ENCODE peak calls at places on chromosomes 16 and 17, in four cellular contexts. One of them, this sample, is unnamed.

GRCh38 chr17:76697702-76698465 is 12.9 kb downstream of the MXRA7 start:
- DNase-seq in cardiac muscle cell: peak; percentile 86
- DNase-seq in right cardiac atrium: peak; percentile 83
- DNase-seq in small intestine: no peak
- DNase-seq in this sample: no peak

GRCh38 chr17:74825952-74826713 is 33.6 kb downstream of the GRIN2C start:
- DNase-seq in right cardiac atrium: no peak
- DNase-seq in cardiac muscle cell: peak; percentile 32
- DNase-seq in small intestine: peak; percentile 12
- DNase-seq in this sample: no peak

GRCh38 chr17:7136266-7136877 is 21.8 kb upstream of the ASGR2 start:
- DNase-seq in right cardiac atrium: peak; percentile 88
- DNase-seq in small intestine: peak; percentile 67
- DNase-seq in cardiac muscle cell: peak; percentile 82
- DNase-seq in this sample: peak; percentile 90

GRCh38 chr17:47205419-47205963 is 3.7 kb upstream of the MYL4 start:
- DNase-seq in small intestine: peak; percentile 83
- DNase-seq in right cardiac atrium: no peak
- DNase-seq in cardiac muscle cell: peak; percentile 85
- DNase-seq in this sample: peak; percentile 62

GRCh38 chr17:9334536-9335446 is 240.8 kb downstream of the STX8 start:
- DNase-seq in right cardiac atrium: no peak
- DNase-seq in cardiac muscle cell: no peak
- DNase-seq in small intestine: peak; percentile 3
- DNase-seq in this sample: no peak

GRCh38 chr17:55238931-55239297 is 25.8 kb upstream of the HLF start:
- DNase-seq in cardiac muscle cell: peak; percentile 51
- DNase-seq in right cardiac atrium: peak; percentile 42
- DNase-seq in small intestine: no peak
- DNase-seq in this sample: no peak

GRCh38 chr16:81650982-81651562 is 128.0 kb upstream of the PLCG2 start:
- DNase-seq in cardiac muscle cell: peak; percentile 86
- DNase-seq in right cardiac atrium: peak; percentile 91
- DNase-seq in small intestine: no peak
- DNase-seq in this sample: peak; percentile 61

GRCh38 chr16:10123141-10123540 is 59.1 kb downstream of the GRIN2A start:
- DNase-seq in right cardiac atrium: no peak
- DNase-seq in cardiac muscle cell: no peak
- DNase-seq in small intestine: no peak
- DNase-seq in this sample: no peak

GRCh38 chr17:18197535-18198194 is 14.0 kb downstream of the ALKBH5 start:
- DNase-seq in right cardiac atrium: no peak
- DNase-seq in small intestine: no peak
- DNase-seq in cardiac muscle cell: no peak
- DNase-seq in this sample: no peak

GRCh38 chr17:21286771-21287702 is 2.5 kb downstream of the MAP2K3 start:
- DNase-seq in right cardiac atrium: no peak
- DNase-seq in cardiac muscle cell: no peak
- DNase-seq in small intestine: peak; percentile 95
- DNase-seq in this sample: no peak

GRCh38 chr16:60041671-60042070 is 1307.6 kb upstream of the GOT2 start:
- DNase-seq in right cardiac atrium: no peak
- DNase-seq in small intestine: no peak
- DNase-seq in cardiac muscle cell: no peak
- DNase-seq in this sample: no peak

GRCh38 chr16:50267151-50267631 is 840 bp downstream of the ADCY7 start:
- DNase-seq in small intestine: no peak
- DNase-seq in cardiac muscle cell: no peak
- DNase-seq in right cardiac atrium: peak; percentile 61
- DNase-seq in this sample: no peak

GRCh38 chr17:2064511-2064910 is 9.6 kb downstream of the HIC1 start:
- DNase-seq in right cardiac atrium: peak; percentile 60
- DNase-seq in small intestine: no peak
- DNase-seq in cardiac muscle cell: no peak
- DNase-seq in this sample: no peak
- H3K4me1 ChIP-seq in right cardiac atrium: peaks cover 13% of the 10 kb centered on the region
- H3K4me1 ChIP-seq in small intestine: peaks cover 4% of the 10 kb centered on the region
- H3K4me1 ChIP-seq in cardiac muscle cell: peaks cover 22% of the 10 kb centered on the region
- H3K4me1 ChIP-seq in this sample: peaks cover 68% of the 10 kb centered on the region

DNA sequence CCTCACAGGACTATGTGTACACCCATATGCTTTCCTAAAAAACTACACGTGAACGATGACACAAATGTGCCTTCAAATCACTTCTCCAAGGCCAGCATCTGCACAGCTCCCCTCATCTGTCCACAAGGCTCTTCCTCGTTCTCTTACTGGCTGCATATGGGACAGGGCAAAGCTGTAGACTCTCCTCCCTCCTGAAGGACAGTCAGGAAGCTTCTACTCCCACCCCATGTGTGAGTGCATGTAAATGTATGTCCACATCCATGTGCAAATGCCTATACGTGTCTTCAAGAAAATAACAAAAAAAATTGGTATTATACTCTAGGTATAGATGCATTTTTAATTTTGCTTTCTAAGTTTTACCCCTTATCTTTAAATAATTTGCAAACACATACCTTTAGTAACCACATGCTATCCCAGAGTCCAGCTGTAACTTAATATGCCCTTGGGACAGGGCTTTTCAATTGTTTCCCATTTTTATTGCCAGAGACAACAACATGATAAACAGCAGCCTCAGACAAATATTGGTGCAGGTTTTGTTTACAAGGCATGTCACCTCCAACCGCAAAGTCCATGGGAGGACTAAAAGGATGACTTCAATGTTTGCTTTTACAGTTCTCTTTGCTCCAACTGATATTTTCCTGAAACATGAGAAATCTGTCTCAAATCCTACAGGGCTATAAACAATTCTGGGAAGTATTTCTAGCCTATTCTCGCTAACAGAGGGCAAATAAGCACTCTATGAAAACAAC is 31.6 kb upstream of the FAAP100 start:
- DNase-seq in small intestine: no peak
- DNase-seq in cardiac muscle cell: no peak
- DNase-seq in right cardiac atrium: no peak
- DNase-seq in this sample: no peak
- H3K27ac ChIP-seq in small intestine: no peak overlapping the region
- H3K27ac ChIP-seq in cardiac muscle cell: no peak overlapping the region
- H3K27ac ChIP-seq in right cardiac atrium: no peak overlapping the region
- H3K27ac ChIP-seq in this sample: no peak overlapping the region

GRCh38 chr17:41797377-41797776 is 10.9 kb upstream of the JUP start:
- DNase-seq in right cardiac atrium: no peak
- DNase-seq in small intestine: no peak
- DNase-seq in cardiac muscle cell: no peak
- DNase-seq in this sample: no peak
- H3K4me1 ChIP-seq in right cardiac atrium: peaks cover 17% of the 10 kb centered on the region
- H3K4me1 ChIP-seq in small intestine: peaks cover 6% of the 10 kb centered on the region
- H3K4me1 ChIP-seq in cardiac muscle cell: peaks cover 41% of the 10 kb centered on the region
- H3K4me1 ChIP-seq in this sample: peaks cover 17% of the 10 kb centered on the region

GRCh38 chr17:68910789-68911431 is 44.3 kb downstream of the ABCA8 start:
- DNase-seq in right cardiac atrium: peak; percentile 45
- DNase-seq in cardiac muscle cell: no peak
- DNase-seq in small intestine: no peak
- DNase-seq in this sample: no peak

GRCh38 chr17:68908045-68908444 is 47.1 kb downstream of the ABCA8 start:
- DNase-seq in right cardiac atrium: no peak
- DNase-seq in small intestine: no peak
- DNase-seq in cardiac muscle cell: no peak
- DNase-seq in this sample: no peak

GRCh38 chr17:68906638-68907037 is 48.6 kb downstream of the ABCA8 start:
- DNase-seq in cardiac muscle cell: peak; percentile 8
- DNase-seq in right cardiac atrium: no peak
- DNase-seq in small intestine: peak; percentile 2
- DNase-seq in this sample: no peak

GRCh38 chr17:68910256-68910705 is 44.9 kb downstream of the ABCA8 start:
- DNase-seq in cardiac muscle cell: no peak
- DNase-seq in right cardiac atrium: peak; percentile 49
- DNase-seq in small intestine: no peak
- DNase-seq in this sample: peak; percentile 8

GRCh38 chr17:68909066-68909465 is 46.1 kb downstream of the ABCA8 start:
- DNase-seq in cardiac muscle cell: no peak
- DNase-seq in small intestine: peak; percentile 22
- DNase-seq in right cardiac atrium: no peak
- DNase-seq in this sample: no peak
- H3K27ac ChIP-seq in cardiac muscle cell: no peak overlapping the region
- H3K27ac ChIP-seq in small intestine: peak overlapping the region; percentile 14
- H3K27ac ChIP-seq in right cardiac atrium: peak overlapping the region; percentile 15
- H3K27ac ChIP-seq in this sample: peak overlapping the region; percentile 66

GRCh38 chr17:57424273-57424672 is 167.9 kb downstream of the MSI2 start:
- DNase-seq in cardiac muscle cell: no peak
- DNase-seq in small intestine: no peak
- DNase-seq in right cardiac atrium: no peak
- DNase-seq in this sample: no peak

GRCh38 chr17:57421393-57421717 is 165.0 kb downstream of the MSI2 start:
- DNase-seq in small intestine: no peak
- DNase-seq in right cardiac atrium: no peak
- DNase-seq in cardiac muscle cell: no peak
- DNase-seq in this sample: no peak

GRCh38 chr17:57424777-57425188 is 168.5 kb downstream of the MSI2 start:
- DNase-seq in small intestine: peak; percentile 78
- DNase-seq in cardiac muscle cell: no peak
- DNase-seq in right cardiac atrium: no peak
- DNase-seq in this sample: no peak

GRCh38 chr17:57422574-57423164 is 166.3 kb downstream of the MSI2 start:
- DNase-seq in cardiac muscle cell: no peak
- DNase-seq in right cardiac atrium: no peak
- DNase-seq in small intestine: no peak
- DNase-seq in this sample: no peak

DNA sequence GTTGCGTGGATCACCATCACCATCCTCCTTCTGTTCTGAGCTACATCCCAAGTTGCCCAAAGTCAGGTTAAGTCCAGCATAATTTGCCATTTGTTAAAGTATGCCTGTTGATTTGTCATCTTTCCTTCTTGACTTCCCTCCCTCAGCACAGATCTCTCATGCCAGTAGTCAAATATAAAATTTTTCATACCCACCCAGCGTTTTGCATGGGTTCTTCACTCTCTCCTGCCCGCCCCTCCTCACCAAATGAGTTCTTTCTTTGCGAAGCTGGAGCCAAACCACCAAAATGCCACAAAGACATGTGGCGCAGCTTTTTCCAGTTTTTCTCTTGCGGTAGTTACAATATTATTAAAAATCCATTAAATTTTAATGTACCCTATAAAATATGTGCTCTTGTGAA is 167.2 kb downstream of the MSI2 start:
- DNase-seq in small intestine: no peak
- DNase-seq in right cardiac atrium: no peak
- DNase-seq in cardiac muscle cell: no peak
- DNase-seq in this sample: no peak
- H3K4me1 ChIP-seq in small intestine: peaks cover 11% of the 10 kb centered on the region
- H3K4me1 ChIP-seq in right cardiac atrium: peaks cover 3% of the 10 kb centered on the region
- H3K4me1 ChIP-seq in cardiac muscle cell: peaks cover 6% of the 10 kb centered on the region
- H3K4me1 ChIP-seq in this sample: no peaks in the 10 kb centered on the region

GRCh38 chr17:81290230-81290629 is 4.9 kb downstream of the SLC38A10 start:
- DNase-seq in small intestine: no peak
- DNase-seq in cardiac muscle cell: no peak
- DNase-seq in right cardiac atrium: peak; percentile 19
- DNase-seq in this sample: no peak
- H3K27ac ChIP-seq in small intestine: no peak overlapping the region
- H3K27ac ChIP-seq in cardiac muscle cell: no peak overlapping the region
- H3K27ac ChIP-seq in right cardiac atrium: no peak overlapping the region
- H3K27ac ChIP-seq in this sample: no peak overlapping the region

GRCh38 chr17:38467491-38467890 is 39.2 kb downstream of the ARHGAP23 start:
- DNase-seq in cardiac muscle cell: no peak
- DNase-seq in right cardiac atrium: no peak
- DNase-seq in small intestine: no peak
- DNase-seq in this sample: no peak

GRCh38 chr17:38465420-38466345 is 37.4 kb downstream of the ARHGAP23 start:
- DNase-seq in cardiac muscle cell: no peak
- DNase-seq in small intestine: no peak
- DNase-seq in right cardiac atrium: peak; percentile 88
- DNase-seq in this sample: peak; percentile 50

GRCh38 chr17:38464251-38464722 is 36.0 kb downstream of the ARHGAP23 start:
- DNase-seq in small intestine: no peak
- DNase-seq in cardiac muscle cell: no peak
- DNase-seq in right cardiac atrium: peak; percentile 87
- DNase-seq in this sample: peak; percentile 47

GRCh38 chr17:38464723-38465419 is 36.6 kb downstream of the ARHGAP23 start:
- DNase-seq in cardiac muscle cell: no peak
- DNase-seq in right cardiac atrium: peak; percentile 96
- DNase-seq in small intestine: no peak
- DNase-seq in this sample: peak; percentile 75

GRCh38 chr17:38466346-38467315 is 38.4 kb downstream of the ARHGAP23 start:
- DNase-seq in small intestine: no peak
- DNase-seq in right cardiac atrium: no peak
- DNase-seq in cardiac muscle cell: no peak
- DNase-seq in this sample: no peak
- H3K4me1 ChIP-seq in small intestine: no peaks in the 10 kb centered on the region
- H3K4me1 ChIP-seq in right cardiac atrium: no peaks in the 10 kb centered on the region
- H3K4me1 ChIP-seq in cardiac muscle cell: no peaks in the 10 kb centered on the region
- H3K4me1 ChIP-seq in this sample: peaks cover 35% of the 10 kb centered on the region

GRCh38 chr16:57834936-57835335 is 32.6 kb upstream of the KIFC3 start:
- DNase-seq in small intestine: no peak
- DNase-seq in right cardiac atrium: no peak
- DNase-seq in cardiac muscle cell: no peak
- DNase-seq in this sample: no peak
- H3K27ac ChIP-seq in small intestine: no peak overlapping the region
- H3K27ac ChIP-seq in right cardiac atrium: no peak overlapping the region
- H3K27ac ChIP-seq in cardiac muscle cell: no peak overlapping the region
- H3K27ac ChIP-seq in this sample: no peak overlapping the region